ENCODE peak calls at places on chromosomes 2 and 18, in four cellular contexts. U is activated gamma-delta T cell treated with anti-CD3 and anti-CD28 coated beads, Interleukin-2, amount 50 U/mL, for 16 hours; K is stimulated activated CD8-positive, alpha-beta memory T cell treated with anti-CD3 and anti-CD28 coated beads, Interleukin-2, amount 100 ng/mL, for 48 hours; D is GM19239. Q is an unnamed sample.

GRCh38 chr2:109736177-109736827 is 57.8 kb upstream of the RGPD5 start:
- DNase-seq in U (no peak), K (no peak), D (no peak), Q (no peak)

GRCh38 chr2:205688417-205689200 is 6.3 kb downstream of the NRP2 start:
- DNase-seq in U (no peak), K (no peak), D (no peak), Q (no peak)

GRCh38 chr2:226031078-226031937 is 631.8 kb downstream of the NYAP2 start:
- DNase-seq in U (no peak), K (no peak), D (no peak), Q (peak; percentile 44)

GRCh38 chr2:70041666-70042065 is 45.6 kb upstream of the PCBP1 start:
- DNase-seq in U (no peak), K (no peak), D (no peak), Q (no peak)

GRCh38 chr18:77133920-77134496 is 1.4 kb upstream of the MBP start:
- DNase-seq in U (no peak), K (no peak), D (no peak), Q (no peak)

GRCh38 chr2:161166538-161167409 is 6.5 kb downstream of the TANK start:
- DNase-seq in U (peak; percentile 50), K (peak; percentile 37), D (no peak), Q (peak; percentile 53)

GRCh38 chr2:9578475-9579235 is 23.0 kb upstream of the ADAM17 start:
- DNase-seq in U (no peak), K (no peak), D (no peak), Q (no peak)

GRCh38 chr2:101991731-101992145 is at the start of gene IL1R2:
- DNase-seq in U (no peak), K (no peak), D (no peak), Q (no peak)

GRCh38 chr2:56182420-56182819 is 1.4 kb upstream of the CCDC85A start:
- DNase-seq in U (no peak), K (no peak), D (no peak), Q (no peak)

GRCh38 chr2:120949957-120950590 is 214.4 kb downstream of the GLI2 start:
- DNase-seq in U (no peak), K (no peak), D (no peak), Q (no peak)

GRCh38 chr2:48199076-48199475 is 292.8 kb upstream of the FBXO11 start:
- DNase-seq in U (no peak), K (no peak), D (no peak), Q (no peak)

GRCh38 chr2:54629914-54630609 is 93.4 kb upstream of the EML6 start:
- DNase-seq in U (no peak), K (no peak), D (no peak), Q (no peak)

GRCh38 chr2:42430188-42430587 is 63.6 kb downstream of the KCNG3 start:
- DNase-seq in U (no peak), K (no peak), D (no peak), Q (no peak)

GRCh38 chr2:19731515-19731914 is 170.3 kb downstream of the TTC32 start:
- DNase-seq in U (no peak), K (no peak), D (no peak), Q (no peak)

GRCh38 chr2:160719116-160719515 is 225.5 kb upstream of the RBMS1 start:
- DNase-seq in U (no peak), K (no peak), D (no peak), Q (no peak)

GRCh38 chr2:38037757-38038615 is 38.0 kb downstream of the CYP1B1 start:
- DNase-seq in U (no peak), K (no peak), D (peak; percentile 19), Q (peak; percentile 7)

GRCh38 chr2:168639501-168639900 is 162.9 kb upstream of the NOSTRIN start:
- DNase-seq in U (no peak), K (no peak), D (no peak), Q (no peak)

GRCh38 chr2:230664128-230664527 is 48.5 kb upstream of the CAB39 start:
- DNase-seq in U (no peak), K (no peak), D (no peak), Q (no peak)

GRCh38 chr2:217429981-217430500 is 570.2 kb upstream of the TNP1 start:
- DNase-seq in U (no peak), K (no peak), D (no peak), Q (no peak)

GRCh38 chr2:173715483-173715882 is 249.7 kb downstream of the SP3 start:
- DNase-seq in U (no peak), K (no peak), D (no peak), Q (no peak)

GRCh38 chr2:145484443-145485086 is 964.6 kb upstream of the ZEB2 start:
- DNase-seq in U (no peak), K (no peak), D (no peak), Q (no peak)

GRCh38 chr2:143686585-143687164 is 557.5 kb downstream of the ARHGAP15 start:
- DNase-seq in U (no peak), K (no peak), D (no peak), Q (no peak)

Q was measured in stimulated activated CD4-positive, alpha-beta T cell treated with anti-CD3 and anti-CD28 coated beads, Interleukin-2, amount 100 ng/mL, for 48 hours.